ENCODE peak calls at places on chromosomes 5 and 9, in ten cellular contexts. G is transverse colon, J is spleen, T is HCT116, W is GM23338, Z is Panc1, I is H1, X is upper lobe of left lung, B is stomach, D is suprapubic skin. N is an unnamed sample. For H3K36me3, the result is how much of the 10 kb centered on the place peaks cover.

GRCh38 chr9:33517373-33517772 is 6.7 kb upstream of the ANKRD18B start:
- DNase-seq in G (no peak), J (no peak), T (no peak), W (peak), Z (no peak), I (no peak), X (no peak), B (no peak), D (no peak), N (no peak)

GRCh38 chr9:126232461-126232860 is 94.2 kb upstream of the MVB12B start:
- DNase-seq in G (no peak), J (no peak), T (no peak), W (no peak), Z (no peak), I (no peak), X (no peak), B (no peak), D (no peak), N (no peak)

GRCh38 chr5:167348980-167349379 is 942.5 kb upstream of the WWC1 start:
- DNase-seq in G (no peak), J (no peak), T (no peak), W (no peak), Z (no peak), I (no peak), X (no peak), B (no peak), D (no peak), N (no peak)

GRCh38 chr5:139369181-139369580 is 13.9 kb downstream of the SLC23A1 start:
- DNase-seq in G (no peak), J (no peak), T (no peak), W (no peak), Z (no peak), I (no peak), X (no peak), B (no peak), D (no peak), N (no peak)

GRCh38 chr5:87113848-87114247 is 153.8 kb upstream of the RASA1 start:
- DNase-seq in G (no peak), J (no peak), T (no peak), W (no peak), Z (no peak), I (no peak), X (no peak), B (no peak), D (no peak), N (no peak)

GRCh38 chr5:176823076-176823481 is 12.7 kb downstream of the UNC5A start:
- DNase-seq in G (no peak), J (no peak), T (no peak), W (no peak), Z (no peak), I (no peak), X (no peak), B (no peak), D (no peak), N (no peak)

GRCh38 chr5:95644351-95645042 is 2.1 kb upstream of the RFESD start:
- DNase-seq in G (peak), J (no peak), T (peak), W (peak), Z (no peak), I (peak), X (no peak), B (peak), D (no peak), N (no peak)

GRCh38 chr5:110258460-110258859 is 468.0 kb downstream of the TMEM232 start:
- DNase-seq in G (no peak), J (no peak), T (no peak), W (no peak), Z (no peak), I (no peak), X (no peak), B (no peak), D (no peak), N (no peak)

GRCh38 chr5:143051244-143052058 is 281.3 kb downstream of the ARHGAP26 start:
- DNase-seq in G (no peak), J (no peak), T (no peak), W (peak), Z (no peak), I (no peak), X (no peak), B (no peak), D (no peak), N (no peak)

GRCh38 chr9:95813923-95814322 is 61.6 kb upstream of the ERCC6L2 start:
- DNase-seq in G (no peak), J (no peak), T (no peak), W (no peak), Z (no peak), I (no peak), X (no peak), B (no peak), D (no peak), N (no peak)

GRCh38 chr5:133841831-133842750 is 126.3 kb downstream of the C5orf15 start:
- DNase-seq in G (no peak), J (no peak), T (no peak), W (no peak), Z (no peak), I (no peak), X (no peak), B (no peak), D (peak), N (no peak)

GRCh38 chr9:137140151-137141012 is 1.4 kb downstream of the GRIN1 start:
- DNase-seq in G (no peak), J (no peak), T (no peak), W (no peak), Z (no peak), I (no peak), X (peak), B (no peak), D (no peak), N (no peak)

GRCh38 chr9:136902259-136902821 is 16.0 kb downstream of the TRAF2 start:
- DNase-seq in G (peak), J (peak), T (no peak), W (no peak), Z (no peak), I (no peak), X (peak), B (peak), D (peak), N (peak)

GRCh38 chr9:8809747-8810146 is 1010.2 kb upstream of the DMAC1 start:
- DNase-seq in G (no peak), J (no peak), T (no peak), W (no peak), Z (no peak), I (no peak), X (no peak), B (no peak), D (no peak), N (no peak)

GRCh38 chr5:133995341-133995740 is 9.4 kb downstream of the VDAC1 start:
- DNase-seq in G (no peak), J (peak), T (no peak), W (no peak), Z (no peak), I (no peak), X (no peak), B (no peak), D (peak), N (no peak)

GRCh38 chr5:45334939-45335338 is 361.2 kb downstream of the HCN1 start:
- DNase-seq in G (no peak), J (no peak), T (no peak), W (no peak), Z (no peak), I (no peak), X (no peak), B (no peak), D (no peak), N (no peak)

GRCh38 chr5:9533096-9533495 is 12.8 kb downstream of the SEMA5A start:
- DNase-seq in G (no peak), J (no peak), T (no peak), W (no peak), Z (no peak), I (no peak), X (no peak), B (no peak), D (no peak), N (no peak)

GRCh38 chr5:52693836-52694235 is 93.9 kb upstream of the ITGA1 start:
- DNase-seq in G (no peak), J (no peak), T (no peak), W (no peak), Z (no peak), I (no peak), X (no peak), B (no peak), D (no peak), N (no peak)

GRCh38 chr5:134411228-134411545 is 494 bp downstream of the CDKN2AIPNL start:
- DNase-seq in G (no peak), J (no peak), T (no peak), W (no peak), Z (no peak), I (no peak), X (no peak), B (no peak), D (no peak), N (no peak)

GRCh38 chr5:8857051-8857450 is 688.8 kb downstream of the SEMA5A start:
- DNase-seq in G (no peak), J (no peak), T (no peak), W (no peak), Z (no peak), I (no peak), X (no peak), B (no peak), D (no peak), N (no peak)

GRCh38 chr5:160672521-160672920 is 179.5 kb downstream of the ATP10B start:
- DNase-seq in G (no peak), J (no peak), T (no peak), W (no peak), Z (no peak), I (no peak), X (no peak), B (no peak), D (no peak), N (no peak)

GRCh38 chr5:75040973-75041372 is 11.4 kb downstream of the GCNT4 start:
- DNase-seq in G (no peak), J (no peak), T (no peak), W (no peak), Z (no peak), I (no peak), X (no peak), B (no peak), D (no peak), N (no peak)

GRCh38 chr9:22203371-22204138 is 194.4 kb upstream of the CDKN2B start:
- DNase-seq in G (no peak), J (no peak), T (no peak), W (no peak), Z (no peak), I (no peak), X (no peak), B (no peak), D (no peak), N (no peak)

GRCh38 chr5:143404416-143405062 is 1.1 kb upstream of the NR3C1 start:
- DNase-seq in G (peak), J (peak), T (no peak), W (peak), Z (peak), I (peak), X (peak), B (peak), D (peak), N (peak)

GRCh38 chr9:121499427-121500164 is at the start of gene GGTA1:
- DNase-seq in G (peak), J (peak), T (no peak), W (peak), Z (no peak), I (peak), X (peak), B (peak), D (peak), N (peak)

GRCh38 chr9:17052626-17053025 is 82.2 kb upstream of the CNTLN start:
- DNase-seq in G (no peak), J (no peak), T (no peak), W (peak), Z (no peak), I (no peak), X (no peak), B (no peak), D (no peak), N (no peak)

GRCh38 chr5:165321912-165322311 is 1816.5 kb downstream of the MAT2B start:
- DNase-seq in G (no peak), J (no peak), T (no peak), W (no peak), Z (no peak), I (no peak), X (no peak), B (no peak), D (no peak), N (no peak)

GRCh38 chr5:68708156-68708841 is 385.5 kb upstream of the SLC30A5 start:
- DNase-seq in G (no peak), J (no peak), T (no peak), W (no peak), Z (no peak), I (no peak), X (no peak), B (no peak), D (no peak), N (no peak)

GRCh38 chr5:179930788-179931473 is 23.2 kb upstream of the TBC1D9B start:
- DNase-seq in G (no peak), J (no peak), T (no peak), W (no peak), Z (no peak), I (peak), X (no peak), B (no peak), D (no peak), N (no peak)

GRCh38 chr5:58499951-58500350 is 8.7 kb downstream of the GAPT start:
- DNase-seq in G (no peak), J (no peak), T (no peak), W (no peak), Z (no peak), I (no peak), X (no peak), B (peak), D (no peak), N (no peak)

GRCh38 chr9:35712762-35713400 is 19.1 kb downstream of the TLN1 start:
- DNase-seq in G (no peak), J (no peak), T (no peak), W (peak), Z (no peak), I (no peak), X (peak), B (no peak), D (no peak), N (no peak)

GRCh38 chr9:35716236-35716635 is 15.8 kb downstream of the TLN1 start:
- DNase-seq in G (no peak), J (no peak), T (no peak), W (no peak), Z (no peak), I (no peak), X (no peak), B (no peak), D (no peak), N (no peak)

GRCh38 chr9:35713578-35713977 is 18.4 kb downstream of the TLN1 start:
- DNase-seq in G (no peak), J (no peak), T (no peak), W (no peak), Z (no peak), I (no peak), X (no peak), B (no peak), D (no peak), N (no peak)

GRCh38 chr9:35714123-35714522 is 17.9 kb downstream of the TLN1 start:
- DNase-seq in G (no peak), J (no peak), T (no peak), W (no peak), Z (no peak), I (no peak), X (no peak), B (no peak), D (no peak), N (no peak)

GRCh38 chr9:35714579-35715252 is 17.3 kb downstream of the TLN1 start:
- DNase-seq in G (no peak), J (no peak), T (no peak), W (no peak), Z (no peak), I (no peak), X (peak), B (no peak), D (no peak), N (no peak)
- TF ChIP-seq POLR2AphosphoS5 in G (no peak), J (peak), T (no peak), W (no peak), Z (no peak), I (no peak), X (no peak), B (no peak), D (no peak), N (no peak)

GRCh38 chr5:154470172-154470571 is 7.9 kb downstream of the HAND1 start:
- DNase-seq in G (no peak), J (no peak), T (no peak), W (no peak), Z (no peak), I (no peak), X (no peak), B (no peak), D (no peak), N (no peak)

GRCh38 chr5:154473581-154474266 is 4.3 kb downstream of the HAND1 start:
- DNase-seq in G (no peak), J (no peak), T (no peak), W (peak), Z (no peak), I (peak), X (peak), B (no peak), D (no peak), N (no peak)

GRCh38 chr5:154472871-154473580 is 5.0 kb downstream of the HAND1 start:
- DNase-seq in G (no peak), J (no peak), T (no peak), W (peak), Z (no peak), I (peak), X (peak), B (no peak), D (no peak), N (no peak)

GRCh38 chr5:154474267-154474956 is 3.6 kb downstream of the HAND1 start:
- DNase-seq in G (no peak), J (no peak), T (no peak), W (peak), Z (no peak), I (no peak), X (no peak), B (no peak), D (no peak), N (no peak)

DNA sequence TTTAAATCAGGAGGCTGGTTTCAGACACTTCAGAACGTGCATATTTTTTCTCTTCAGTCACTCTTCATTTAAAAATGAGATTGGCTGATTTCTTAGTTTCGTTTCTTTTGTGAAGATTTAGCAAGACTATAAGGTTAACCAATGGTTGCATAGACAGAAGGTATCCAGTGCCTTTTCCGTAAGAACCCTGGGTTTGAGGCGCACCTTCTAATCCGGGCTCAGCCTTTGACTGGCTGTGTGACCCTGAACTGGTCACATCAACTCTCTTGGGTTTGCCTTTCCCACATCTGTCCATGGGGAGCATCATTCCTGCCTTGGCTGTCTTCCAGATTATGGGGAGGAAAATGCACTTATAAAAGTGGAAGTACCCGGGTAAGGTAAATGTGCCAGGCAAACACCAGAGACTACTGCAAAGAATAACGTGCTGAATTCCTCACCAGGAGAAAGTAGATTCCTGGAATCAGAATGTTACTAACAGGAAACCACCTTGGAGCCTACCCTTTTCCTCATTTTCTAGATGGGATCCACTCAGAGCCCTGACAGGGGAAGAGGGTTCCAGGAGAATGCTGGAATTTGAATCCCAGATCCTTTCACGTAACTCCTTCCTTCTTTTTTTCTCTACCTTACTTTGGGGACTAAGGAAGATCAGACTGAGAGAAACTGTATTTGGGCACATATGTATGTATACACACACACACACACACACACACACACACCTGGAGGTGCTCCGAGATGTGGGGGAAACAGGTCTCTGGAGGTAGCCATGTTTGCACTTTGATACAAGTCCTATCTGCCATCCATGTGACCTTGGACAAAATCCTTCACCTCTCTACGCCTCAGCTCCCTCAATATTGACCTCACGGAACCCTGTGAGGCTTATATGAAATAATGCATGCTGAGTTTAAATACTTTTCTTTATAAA is 6.8 kb downstream of the HAND1 start:
- DNase-seq in G (no peak), J (no peak), T (no peak), W (peak), Z (no peak), I (no peak), X (no peak), B (no peak), D (no peak), N (no peak)
- H3K27ac ChIP-seq in G (peak), J (no peak), T (no peak), W (no peak), Z (no peak), I (no peak), X (no peak), B (no peak), D (no peak), N (no peak)

GRCh38 chr5:122030251-122030650 is 47.8 kb downstream of the LOX start:
- DNase-seq in G (no peak), J (no peak), T (no peak), W (peak), Z (no peak), I (no peak), X (no peak), B (no peak), D (no peak), N (no peak)
- H3K36me3 ChIP-seq in G (under half), J (half or more), T (under half), W (under half), Z (under half), I (under half), X (under half), B (under half), D (under half), N (under half)

DNA sequence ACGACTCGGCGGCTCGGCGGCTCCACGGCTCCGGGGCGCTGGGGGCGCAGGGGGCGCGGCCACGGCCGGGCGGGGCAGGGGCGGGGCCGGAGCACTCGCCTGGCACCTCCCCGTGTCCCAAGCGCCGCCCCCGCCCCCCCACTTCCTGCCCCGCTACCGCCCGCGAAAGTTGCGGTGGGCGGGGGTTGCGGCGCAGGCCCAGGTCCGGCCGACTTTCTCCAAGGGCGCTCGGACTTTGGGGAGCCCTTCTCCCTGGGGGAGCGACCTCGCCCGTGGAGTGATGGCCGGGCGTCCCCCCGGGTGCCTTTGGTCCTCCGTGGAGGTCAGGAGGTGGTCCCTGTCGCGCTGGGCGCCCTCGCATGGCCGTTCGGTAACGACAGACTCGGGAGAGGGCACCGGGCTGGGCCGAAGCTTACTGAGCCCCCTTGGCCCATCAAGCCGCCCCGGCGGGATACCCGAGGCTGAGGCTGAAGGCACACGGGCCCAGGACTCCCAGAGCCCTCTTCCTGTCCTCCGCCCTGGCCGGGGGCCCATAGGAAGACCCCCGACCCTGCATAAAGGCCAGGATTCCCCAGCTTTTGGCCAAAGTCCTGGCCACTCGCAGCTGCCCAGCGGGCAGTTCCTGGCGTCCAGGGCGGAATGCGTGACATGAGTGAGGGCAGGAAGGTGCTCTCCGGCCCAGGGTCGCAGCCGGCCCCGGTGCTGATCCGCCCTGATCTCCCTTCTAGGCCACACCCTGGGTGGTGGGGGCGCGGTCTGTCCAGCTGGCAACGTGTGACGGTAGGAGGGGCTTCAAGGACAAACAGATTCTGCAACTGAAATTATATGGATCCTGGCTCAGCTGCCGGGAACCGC is 883 bp upstream of the VAV2 start:
- DNase-seq in G (peak), J (peak), T (peak), W (peak), Z (no peak), I (peak), X (peak), B (peak), D (peak), N (peak)
- TF ChIP-seq POLR2AphosphoS5 in G (peak), J (peak), T (peak), W (peak), Z (no peak), I (no peak), X (peak), B (no peak), D (no peak), N (no peak)

N was measured in breast epithelium.